ENCODE peak calls at places on chromosomes 1 and 21, in seven cellular contexts. T, P, F, R, L, V and D are unnamed samples. For H3K4me1, the result is how much of the 10 kb centered on the place peaks cover.

GRCh38 chr21:29506947-29507346 is 208.2 kb downstream of the BACH1 start:
- DNase-seq in R (no peak), T (no peak), V (no peak), L (no peak), P (no peak), F (no peak), D (no peak)

GRCh38 chr1:112263464-112263863 is 132.6 kb upstream of the CTTNBP2NL start:
- DNase-seq in R (no peak), V (no peak), P (no peak), F (no peak), T (no peak), L (no peak), D (no peak)

GRCh38 chr1:210786546-210786945 is 347.4 kb downstream of the KCNH1 start:
- DNase-seq in P (no peak), L (no peak), F (no peak), V (no peak), R (no peak), T (no peak), D (no peak)

GRCh38 chr1:15212216-15212988 is 34.6 kb upstream of the FHAD1 start:
- DNase-seq in R (no peak), L (peak), P (no peak), T (peak), F (no peak), V (no peak), D (peak)

GRCh38 chr1:218874313-218874712 is 299.4 kb upstream of the LYPLAL1 start:
- DNase-seq in T (no peak), L (no peak), R (no peak), F (no peak), P (no peak), V (no peak), D (no peak)

GRCh38 chr1:12604114-12604874 is 13.7 kb downstream of the DHRS3 start:
- DNase-seq in T (peak), P (no peak), F (peak), L (no peak), R (no peak), V (peak), D (no peak)

GRCh38 chr1:56506314-56506743 is 73.0 kb downstream of the PLPP3 start:
- DNase-seq in R (peak), V (no peak), T (no peak), L (peak), F (peak), P (no peak), D (peak)

GRCh38 chr1:93702102-93702827 is 20.6 kb upstream of the BCAR3 start:
- DNase-seq in F (no peak), V (no peak), R (no peak), T (no peak), P (no peak), L (peak), D (peak)

GRCh38 chr1:29752141-29752540 is 515.8 kb downstream of the PTPRU start:
- DNase-seq in P (no peak), R (no peak), V (no peak), T (no peak), L (no peak), F (peak), D (no peak)

GRCh38 chr1:244815600-244816099 is 19.8 kb upstream of the COX20 start:
- DNase-seq in V (peak), P (no peak), F (no peak), T (no peak), L (no peak), R (no peak), D (no peak)

GRCh38 chr1:114310771-114311251 is 157.1 kb upstream of the SYT6 start:
- DNase-seq in R (no peak), T (no peak), P (no peak), L (no peak), F (no peak), V (no peak), D (no peak)

GRCh38 chr1:39398278-39399010 is 93.0 kb upstream of the BMP8A start:
- DNase-seq in T (peak), R (peak), F (peak), V (no peak), L (peak), P (no peak), D (peak)

GRCh38 chr1:6389971-6390370 is 3.6 kb downstream of the ACOT7 start:
- DNase-seq in V (no peak), L (no peak), R (no peak), F (no peak), P (no peak), T (no peak), D (no peak)

GRCh38 chr1:200079576-200079975 is 52.1 kb downstream of the NR5A2 start:
- DNase-seq in T (no peak), R (no peak), P (no peak), L (no peak), F (no peak), V (no peak), D (no peak)

GRCh38 chr1:200075938-200076546 is 48.5 kb downstream of the NR5A2 start:
- DNase-seq in V (no peak), T (no peak), L (no peak), R (no peak), F (peak), P (no peak), D (no peak)

GRCh38 chr1:200081982-200082272 is 54.4 kb downstream of the NR5A2 start:
- DNase-seq in L (no peak), F (no peak), R (no peak), T (no peak), V (no peak), P (no peak), D (no peak)

GRCh38 chr1:200082329-200082728 is 54.8 kb downstream of the NR5A2 start:
- DNase-seq in L (no peak), F (no peak), R (no peak), P (no peak), T (no peak), V (no peak), D (no peak)

GRCh38 chr1:200081151-200081981 is 53.9 kb downstream of the NR5A2 start:
- DNase-seq in T (no peak), P (no peak), R (no peak), L (no peak), F (no peak), V (no peak), D (no peak)
- H3K4me3 ChIP-seq in T (no peak), P (no peak), R (no peak), L (no peak), F (no peak), V (no peak), D (no peak)

DNA sequence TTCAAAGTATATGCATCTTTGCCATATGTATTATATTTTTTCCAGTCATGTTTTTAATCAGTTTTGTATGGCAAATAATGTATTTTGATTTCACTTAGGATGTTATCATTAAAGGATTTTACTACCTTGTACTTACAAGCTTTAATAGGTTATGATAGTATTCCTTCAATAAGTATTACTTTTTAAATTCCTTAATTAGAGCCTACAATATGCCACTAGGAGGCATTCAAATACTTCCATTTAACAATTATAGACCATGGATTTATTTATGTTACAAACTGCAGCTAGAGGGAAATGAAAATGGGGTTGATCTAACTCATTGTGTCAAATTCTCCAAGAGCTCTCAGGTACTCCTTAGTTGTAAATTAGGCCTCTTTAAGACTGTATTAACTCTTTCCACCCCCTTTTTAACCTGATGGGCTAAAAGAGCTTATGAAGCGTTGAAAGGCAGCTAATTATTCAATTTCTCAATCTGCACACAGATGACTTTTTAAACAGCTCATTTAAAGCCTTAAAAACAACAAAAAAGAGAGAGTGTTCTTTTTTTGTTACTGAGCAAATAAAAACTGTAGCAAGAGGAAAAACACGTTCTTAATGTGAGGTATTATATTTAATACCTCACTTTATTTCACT is 156.2 kb downstream of the DENND1B start:
- DNase-seq in F (no peak), T (no peak), V (no peak), P (no peak), L (no peak), R (no peak), D (no peak)
- TF ChIP-seq CTCF in F (no peak), T (no peak), V (no peak), P (peak), L (peak), R (no peak), D (peak)

GRCh38 chr1:161077426-161077825 is 7.7 kb upstream of the ARHGAP30 start:
- DNase-seq in P (no peak), T (no peak), L (no peak), F (no peak), R (no peak), V (no peak), D (no peak)

GRCh38 chr1:161081151-161081405 is 8.3 kb downstream of the NECTIN4 start:
- DNase-seq in R (no peak), P (no peak), L (no peak), V (no peak), T (no peak), F (no peak), D (no peak)

GRCh38 chr1:161081519-161081918 is 7.8 kb downstream of the NECTIN4 start:
- DNase-seq in T (no peak), P (no peak), V (no peak), F (no peak), R (no peak), L (no peak), D (no peak)

GRCh38 chr1:161080391-161081150 is 8.8 kb downstream of the NECTIN4 start:
- DNase-seq in F (no peak), V (no peak), R (no peak), P (no peak), T (no peak), L (no peak), D (no peak)

DNA sequence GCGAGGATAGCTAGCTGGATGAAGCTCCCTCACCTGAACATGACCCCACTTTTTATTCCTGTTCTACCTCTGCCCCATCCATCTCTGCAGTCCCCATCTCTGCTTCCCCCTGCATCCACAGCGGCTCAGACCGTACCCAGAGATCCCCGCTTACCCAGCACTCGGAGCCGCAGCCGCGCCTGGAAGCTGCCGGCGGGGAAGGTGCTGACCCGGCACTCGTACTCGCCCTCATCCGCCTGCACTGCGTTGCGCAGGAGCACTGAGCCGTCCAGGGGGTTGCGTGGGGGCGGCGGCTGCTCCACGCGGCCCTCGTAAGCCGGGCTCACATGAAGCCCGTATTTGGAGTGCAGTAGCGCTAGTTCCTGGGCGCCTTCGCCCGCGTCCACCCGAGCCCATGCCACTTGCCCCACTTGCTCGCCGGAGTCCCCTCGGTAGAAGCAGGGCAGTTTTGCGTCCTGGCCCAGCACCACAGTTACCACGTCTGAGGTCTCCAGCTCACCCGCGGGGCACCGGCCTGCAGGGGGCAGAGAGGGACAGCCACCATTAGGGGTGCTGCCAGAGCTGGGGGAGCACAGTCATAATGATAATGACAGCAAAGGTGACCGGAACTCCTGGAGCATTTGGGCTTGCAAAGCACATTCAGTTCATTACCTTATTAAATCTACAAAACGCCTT is 9.8 kb downstream of the NECTIN4 start:
- DNase-seq in F (no peak), R (no peak), L (no peak), T (no peak), P (no peak), V (no peak), D (no peak)
- H3K4me1 ChIP-seq in F (under half), R (under half), L (under half), T (under half), P (under half), V (under half), D (under half)

DNA sequence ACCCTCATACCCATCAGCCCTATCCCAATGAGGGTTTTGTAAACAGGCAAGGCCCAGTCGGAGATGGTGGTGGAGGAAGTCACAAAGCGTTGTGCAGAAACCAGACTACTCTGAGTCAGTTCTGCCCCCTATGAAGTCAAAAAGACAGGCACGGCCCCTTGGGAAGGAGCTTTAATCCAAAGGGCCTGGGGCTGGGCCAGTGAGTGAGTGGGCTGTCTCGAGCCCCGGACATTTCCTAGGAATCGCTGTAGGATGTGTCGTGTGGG is 442 bp upstream of the AHCYL1 start:
- DNase-seq in R (no peak), L (no peak), V (no peak), T (no peak), P (no peak), F (no peak), D (no peak)
- H3K4me3 ChIP-seq in R (no peak), L (peak), V (peak), T (no peak), P (no peak), F (no peak), D (no peak)

DNA sequence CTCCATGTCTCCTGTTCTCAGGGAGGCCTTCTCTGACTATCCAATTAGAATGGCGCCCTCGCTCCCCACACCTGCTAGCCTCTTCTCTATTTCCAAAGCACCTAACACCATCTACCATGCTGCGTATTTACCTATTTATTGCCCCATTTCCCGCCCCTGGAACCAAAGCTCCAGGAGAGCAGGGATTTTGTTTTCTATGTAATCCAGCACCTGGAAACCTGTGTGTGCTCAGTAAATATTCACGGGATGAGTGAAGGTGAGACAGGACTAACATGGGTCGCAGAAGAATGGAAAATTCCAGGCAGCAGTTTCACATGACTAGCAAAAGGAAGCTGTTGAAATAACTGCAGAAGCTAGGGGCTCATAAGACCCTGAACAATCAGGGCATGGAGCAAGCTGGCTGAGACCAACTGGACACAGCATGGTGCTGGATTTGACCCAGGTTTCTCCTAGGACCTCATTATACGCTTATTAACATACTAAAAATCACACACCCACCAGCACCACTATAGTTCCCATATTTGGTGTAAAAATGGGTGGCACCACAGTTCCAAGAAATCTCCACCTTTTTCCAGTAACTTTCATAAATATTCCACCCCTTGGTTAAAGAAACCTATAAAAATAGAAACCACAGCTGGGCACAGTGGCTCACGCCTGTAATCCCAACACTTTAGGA is 15.1 kb upstream of the TENT5B start:
- DNase-seq in L (peak), F (no peak), T (no peak), P (no peak), R (no peak), V (no peak), D (no peak)
- TF ChIP-seq CTCF in L (no peak), F (no peak), T (no peak), P (no peak), R (no peak), V (no peak), D (no peak)

GRCh38 chr1:204435886-204436271 is 24.3 kb upstream of the PPP1R15B start:
- DNase-seq in F (no peak), V (no peak), P (no peak), T (no peak), L (no peak), R (no peak), D (no peak)

GRCh38 chr1:204439976-204440375 is 28.4 kb upstream of the PPP1R15B start:
- DNase-seq in V (no peak), T (no peak), R (no peak), P (no peak), F (no peak), L (no peak), D (no peak)

GRCh38 chr1:204437796-204438570 is 26.4 kb upstream of the PPP1R15B start:
- DNase-seq in R (no peak), F (no peak), V (no peak), T (no peak), L (no peak), P (no peak), D (no peak)

GRCh38 chr1:204441558-204441957 is 29.9 kb upstream of the PPP1R15B start:
- DNase-seq in R (no peak), P (no peak), T (no peak), L (peak), V (no peak), F (no peak), D (no peak)

DNA sequence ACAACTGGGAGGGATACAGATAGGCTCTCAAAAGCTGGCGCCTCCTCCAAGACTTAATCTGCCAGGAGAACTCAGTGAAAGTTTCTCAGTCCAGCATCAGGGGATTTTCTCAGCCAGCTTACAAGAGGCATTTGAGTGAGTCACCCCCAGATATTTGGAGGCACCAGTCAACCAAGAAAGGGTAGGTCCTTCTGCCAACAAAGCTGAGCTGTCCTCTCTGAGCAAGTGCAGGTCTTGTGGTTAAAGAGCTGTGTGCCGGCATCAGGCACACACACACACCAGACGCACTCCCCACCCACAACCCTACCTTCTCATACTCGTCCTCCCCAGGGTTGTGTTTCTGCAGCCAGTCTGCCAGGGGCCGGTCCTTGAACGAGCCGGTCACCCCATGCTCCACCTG is 27.0 kb upstream of the PPP1R15B start:
- DNase-seq in V (no peak), F (no peak), L (peak), R (no peak), T (no peak), P (no peak), D (no peak)
- H3K4me1 ChIP-seq in V (under half), F (under half), L (half or more), R (under half), T (under half), P (under half), D (under half)

GRCh38 chr1:2247760-2248126 is 19.6 kb downstream of the SKI start:
- DNase-seq in L (peak), T (no peak), F (no peak), V (no peak), R (peak), P (no peak), D (no peak)
- H3K4me3 ChIP-seq in L (peak), T (peak), F (no peak), V (no peak), R (no peak), P (no peak), D (no peak)

GRCh38 chr1:115833806-115834205 is 7.1 kb downstream of the NHLH2 start:
- DNase-seq in T (no peak), V (no peak), R (no peak), L (no peak), P (no peak), F (no peak), D (no peak)
- TF ChIP-seq CTCF in T (no peak), V (no peak), R (no peak), L (no peak), P (no peak), F (no peak), D (no peak)

GRCh38 chr1:234970731-234971476 is 157.7 kb downstream of the TOMM20 start:
- DNase-seq in P (no peak), R (peak), V (peak), T (peak), L (peak), F (peak), D (peak)
- H3K4me1 ChIP-seq in P (under half), R (under half), V (half or more), T (half or more), L (half or more), F (under half), D (under half)

DNA sequence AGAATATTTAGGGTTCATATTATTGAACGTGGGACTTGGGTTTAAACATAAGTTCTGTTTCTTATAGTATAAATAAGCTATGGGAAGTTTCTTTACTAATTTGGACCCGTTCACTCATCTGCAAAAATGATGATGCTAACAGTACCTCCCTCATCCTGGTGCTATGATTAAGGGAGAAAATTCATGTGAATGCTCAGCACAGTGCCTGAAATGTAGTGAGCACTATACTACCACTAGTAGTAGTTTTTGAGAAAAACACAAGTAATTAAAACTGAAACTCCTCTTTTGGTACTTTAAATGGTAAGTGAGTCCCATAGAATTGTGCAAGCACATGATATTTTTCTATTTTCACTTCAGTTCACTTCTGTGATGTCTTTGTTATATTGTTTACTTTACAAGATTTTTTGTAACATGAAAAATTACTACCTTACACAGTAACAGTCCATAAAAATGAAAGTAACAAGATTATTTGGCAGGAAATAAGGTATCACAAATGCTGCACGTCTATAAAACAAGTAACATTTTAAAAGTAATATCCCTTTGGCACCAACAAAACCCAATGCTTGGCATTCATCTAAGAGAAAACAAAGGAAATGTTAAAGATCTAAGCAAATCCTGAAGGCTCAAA is 11.3 kb upstream of the PTPRC start:
- DNase-seq in F (no peak), L (no peak), R (no peak), V (no peak), T (no peak), P (no peak), D (no peak)
- H3K4me3 ChIP-seq in F (no peak), L (no peak), R (no peak), V (no peak), T (no peak), P (peak), D (no peak)